ENCODE peak calls at places on chromosomes 1 and 21, in four cellular contexts. One of them, this sample, is unnamed. For H3K27me3, the result is how much of the 10 kb centered on the place peaks cover.

GRCh38 chr1:116760487-116760886 is 6.3 kb downstream of the CD2 start:
- DNase-seq in GM12878: no peak
- DNase-seq in H1: no peak
- DNase-seq in K562: no peak
- DNase-seq in this sample: no peak

GRCh38 chr1:222618880-222619321 is 1.0 kb downstream of the MIA3 start:
- DNase-seq in H1: no peak
- DNase-seq in GM12878: no peak
- DNase-seq in K562: peak
- DNase-seq in this sample: no peak

GRCh38 chr1:4655674-4656532 is 1.5 kb downstream of the AJAP1 start:
- DNase-seq in H1: no peak
- DNase-seq in K562: peak
- DNase-seq in GM12878: no peak
- DNase-seq in this sample: no peak

GRCh38 chr1:202858789-202859414 is 30.0 kb downstream of the RABIF start:
- DNase-seq in K562: no peak
- DNase-seq in H1: no peak
- DNase-seq in GM12878: no peak
- DNase-seq in this sample: no peak

GRCh38 chr21:17467829-17468228 is 45.0 kb upstream of the CXADR start:
- DNase-seq in GM12878: no peak
- DNase-seq in H1: no peak
- DNase-seq in K562: no peak
- DNase-seq in this sample: no peak

GRCh38 chr1:76125441-76126215 is 51.1 kb downstream of the ST6GALNAC3 start:
- DNase-seq in K562: no peak
- DNase-seq in H1: no peak
- DNase-seq in GM12878: no peak
- DNase-seq in this sample: no peak

GRCh38 chr21:36917487-36918158 is 48.8 kb downstream of the HLCS start:
- DNase-seq in H1: peak
- DNase-seq in K562: peak
- DNase-seq in GM12878: no peak
- DNase-seq in this sample: no peak

GRCh38 chr1:41582851-41583657 is 98.6 kb upstream of the EDN2 start:
- DNase-seq in GM12878: no peak
- DNase-seq in K562: no peak
- DNase-seq in H1: no peak
- DNase-seq in this sample: no peak

GRCh38 chr1:201088901-201089525 is 23.2 kb downstream of the CACNA1S start:
- DNase-seq in K562: no peak
- DNase-seq in H1: no peak
- DNase-seq in GM12878: no peak
- DNase-seq in this sample: no peak

GRCh38 chr21:29309703-29310102 is 11.0 kb downstream of the BACH1 start:
- DNase-seq in GM12878: no peak
- DNase-seq in H1: no peak
- DNase-seq in K562: no peak
- DNase-seq in this sample: no peak

GRCh38 chr1:186082235-186082937 is 292.7 kb downstream of the TPR start:
- DNase-seq in H1: no peak
- DNase-seq in K562: peak
- DNase-seq in GM12878: peak
- DNase-seq in this sample: peak

GRCh38 chr1:10623391-10624145 is 148.8 kb downstream of the PEX14 start:
- DNase-seq in H1: no peak
- DNase-seq in GM12878: no peak
- DNase-seq in K562: no peak
- DNase-seq in this sample: no peak
- TF ChIP-seq EGR1 in H1: no peak
- TF ChIP-seq EGR1 in GM12878: no peak
- TF ChIP-seq EGR1 in K562: no peak
- TF ChIP-seq EGR1 in this sample: no peak

GRCh38 chr1:63679076-63679475 is 85.9 kb downstream of the PGM1 start:
- DNase-seq in H1: no peak
- DNase-seq in GM12878: no peak
- DNase-seq in K562: no peak
- DNase-seq in this sample: no peak
- H3K27me3 ChIP-seq in H1: under half
- H3K27me3 ChIP-seq in GM12878: under half
- H3K27me3 ChIP-seq in K562: under half
- H3K27me3 ChIP-seq in this sample: under half

DNA sequence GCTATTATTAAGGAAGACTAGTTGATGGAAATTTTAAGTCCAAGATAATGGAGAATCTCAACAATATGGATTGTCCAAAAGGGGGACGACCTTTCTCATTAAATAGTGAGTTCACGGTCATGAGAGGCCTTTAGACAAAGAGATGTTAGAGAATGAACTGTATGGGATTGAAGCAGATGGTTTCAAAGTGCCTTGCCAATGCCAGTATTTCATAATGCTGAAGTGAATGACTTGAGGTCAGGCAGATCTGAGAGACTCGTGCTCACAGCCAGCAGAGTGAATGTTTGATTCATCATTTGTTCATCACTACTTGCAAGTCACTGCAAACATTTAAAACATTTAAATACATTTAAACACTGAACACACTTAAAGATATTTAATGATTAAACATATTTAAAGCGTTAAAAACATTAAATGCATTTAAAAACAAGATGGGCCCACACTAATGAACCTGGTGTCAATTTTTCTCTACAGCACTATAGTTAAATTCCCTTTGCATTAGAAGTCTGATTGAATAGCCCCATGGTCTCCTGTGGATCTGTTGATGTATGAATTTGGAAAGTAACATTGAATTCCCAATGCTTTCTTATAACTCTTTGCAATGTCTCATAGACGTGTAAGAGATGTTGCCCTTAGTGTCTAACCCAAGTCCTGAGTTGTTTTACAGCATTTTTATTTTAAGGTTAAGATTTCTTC is 80.7 kb downstream of the TGFB2 start:
- DNase-seq in GM12878: no peak
- DNase-seq in H1: no peak
- DNase-seq in K562: no peak
- DNase-seq in this sample: no peak
- TF ChIP-seq POLR2AphosphoS5 in GM12878: no peak
- TF ChIP-seq POLR2AphosphoS5 in H1: no peak
- TF ChIP-seq POLR2AphosphoS5 in K562: no peak
- TF ChIP-seq POLR2AphosphoS5 in this sample: no peak

GRCh38 chr1:53086504-53087070 is 24.6 kb downstream of the PODN start:
- DNase-seq in H1: no peak
- DNase-seq in K562: no peak
- DNase-seq in GM12878: no peak
- DNase-seq in this sample: no peak

GRCh38 chr1:53089478-53090226 is 27.6 kb downstream of the PODN start:
- DNase-seq in GM12878: no peak
- DNase-seq in H1: no peak
- DNase-seq in K562: no peak
- DNase-seq in this sample: no peak

GRCh38 chr1:53085405-53085804 is 23.4 kb downstream of the PODN start:
- DNase-seq in K562: no peak
- DNase-seq in H1: no peak
- DNase-seq in GM12878: no peak
- DNase-seq in this sample: no peak

GRCh38 chr1:53088616-53089300 is 26.7 kb downstream of the PODN start:
- DNase-seq in H1: no peak
- DNase-seq in K562: no peak
- DNase-seq in GM12878: no peak
- DNase-seq in this sample: no peak

GRCh38 chr1:53087332-53088285 is 25.6 kb downstream of the PODN start:
- DNase-seq in H1: no peak
- DNase-seq in K562: no peak
- DNase-seq in GM12878: no peak
- DNase-seq in this sample: no peak
- TF ChIP-seq EGR1 in H1: no peak
- TF ChIP-seq EGR1 in K562: no peak
- TF ChIP-seq EGR1 in GM12878: no peak
- TF ChIP-seq EGR1 in this sample: no peak

GRCh38 chr1:206882555-206882954 is 14.7 kb upstream of the IL24 start:
- DNase-seq in K562: no peak
- DNase-seq in H1: no peak
- DNase-seq in GM12878: no peak
- DNase-seq in this sample: no peak
- H3K27me3 ChIP-seq in K562: under half
- H3K27me3 ChIP-seq in H1: under half
- H3K27me3 ChIP-seq in GM12878: under half
- H3K27me3 ChIP-seq in this sample: under half

DNA sequence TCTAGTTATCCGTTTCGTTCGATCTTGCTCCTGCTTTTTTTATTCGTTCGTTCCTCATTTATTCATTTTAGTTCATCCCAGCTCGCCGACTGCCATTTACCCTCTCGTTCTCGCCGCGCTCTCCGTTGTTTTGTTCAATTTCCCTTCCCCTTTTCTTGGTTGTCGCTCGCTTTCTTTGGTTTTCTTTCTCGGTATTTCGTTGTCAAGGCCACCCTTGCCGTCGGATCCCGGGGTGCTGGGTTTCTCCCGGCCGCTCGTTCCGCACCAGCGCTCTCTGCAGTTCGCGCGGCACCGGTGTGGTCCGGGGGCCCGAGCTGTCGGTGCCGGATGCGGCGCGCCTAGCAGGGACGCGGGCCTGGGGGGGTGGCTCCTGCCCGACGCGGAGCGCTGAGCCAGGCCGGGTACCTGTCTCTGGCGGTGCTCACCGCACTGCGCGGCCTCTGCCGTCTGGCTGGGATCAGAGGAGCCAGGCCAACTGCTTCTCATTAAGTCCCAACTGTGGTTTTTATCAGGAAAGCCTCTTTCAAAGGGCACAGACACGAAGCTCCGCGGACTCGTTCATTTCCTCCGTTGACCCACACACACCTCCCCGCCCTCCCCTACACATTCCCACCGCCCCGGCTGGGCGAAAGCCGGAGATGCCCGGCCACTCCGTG is 1.7 kb downstream of the ALX3 start:
- DNase-seq in K562: no peak
- DNase-seq in GM12878: no peak
- DNase-seq in H1: no peak
- DNase-seq in this sample: no peak
- TF ChIP-seq POLR2AphosphoS5 in K562: no peak
- TF ChIP-seq POLR2AphosphoS5 in GM12878: no peak
- TF ChIP-seq POLR2AphosphoS5 in H1: no peak
- TF ChIP-seq POLR2AphosphoS5 in this sample: no peak